ENCODE peak calls at places on chromosomes 4 and X, in nine cellular contexts. One of them, this sample, is unnamed.

GRCh38 chr4:2862528-2862927 is 18.9 kb downstream of the ADD1 start:
- DNase-seq in Karpas-422: no peak
- DNase-seq in mesenchymal stem cell: peak; percentile 81
- DNase-seq in fibroblast of lung: peak; percentile 60
- DNase-seq in GM12878: no peak
- DNase-seq in IMR-90: peak; percentile 41
- DNase-seq in DND-41: no peak
- DNase-seq in neuronal stem cell: no peak
- DNase-seq in colonic mucosa: no peak
- DNase-seq in this sample: no peak

GRCh38 chr4:80909938-80910337 is 120.6 kb upstream of the BMP3 start:
- DNase-seq in Karpas-422: no peak
- DNase-seq in mesenchymal stem cell: no peak
- DNase-seq in fibroblast of lung: no peak
- DNase-seq in GM12878: no peak
- DNase-seq in IMR-90: no peak
- DNase-seq in DND-41: no peak
- DNase-seq in neuronal stem cell: no peak
- DNase-seq in colonic mucosa: no peak
- DNase-seq in this sample: no peak

GRCh38 chr4:147714575-147715401 is 17.1 kb upstream of the ARHGAP10 start:
- DNase-seq in Karpas-422: no peak
- DNase-seq in mesenchymal stem cell: peak; percentile 79
- DNase-seq in fibroblast of lung: peak; percentile 93
- DNase-seq in GM12878: no peak
- DNase-seq in IMR-90: peak; percentile 90
- DNase-seq in DND-41: no peak
- DNase-seq in neuronal stem cell: no peak
- DNase-seq in colonic mucosa: no peak
- DNase-seq in this sample: no peak

GRCh38 chrX:107429090-107429489 is 20.4 kb upstream of the FRMPD3 start:
- DNase-seq in Karpas-422: peak; percentile 85
- DNase-seq in mesenchymal stem cell: peak; percentile 23
- DNase-seq in fibroblast of lung: no peak
- DNase-seq in GM12878: no peak
- DNase-seq in IMR-90: peak; percentile 3
- DNase-seq in DND-41: peak; percentile 12
- DNase-seq in neuronal stem cell: no peak
- DNase-seq in colonic mucosa: peak; percentile 46
- DNase-seq in this sample: peak; percentile 50

GRCh38 chr4:33628296-33628695 is 2616.0 kb downstream of the ARAP2 start:
- DNase-seq in Karpas-422: no peak
- DNase-seq in mesenchymal stem cell: no peak
- DNase-seq in fibroblast of lung: no peak
- DNase-seq in GM12878: no peak
- DNase-seq in IMR-90: no peak
- DNase-seq in DND-41: no peak
- DNase-seq in neuronal stem cell: no peak
- DNase-seq in colonic mucosa: no peak
- DNase-seq in this sample: no peak

GRCh38 chr4:184444215-184444952 is 30.0 kb downstream of the IRF2 start:
- DNase-seq in Karpas-422: no peak
- DNase-seq in mesenchymal stem cell: no peak
- DNase-seq in fibroblast of lung: peak; percentile 89
- DNase-seq in GM12878: no peak
- DNase-seq in IMR-90: peak; percentile 66
- DNase-seq in DND-41: no peak
- DNase-seq in neuronal stem cell: no peak
- DNase-seq in colonic mucosa: no peak
- DNase-seq in this sample: no peak

GRCh38 chr4:83272900-83273299 is 11.7 kb downstream of the COQ2 start:
- DNase-seq in Karpas-422: no peak
- DNase-seq in mesenchymal stem cell: no peak
- DNase-seq in fibroblast of lung: no peak
- DNase-seq in GM12878: peak; percentile 95
- DNase-seq in IMR-90: no peak
- DNase-seq in DND-41: no peak
- DNase-seq in neuronal stem cell: no peak
- DNase-seq in colonic mucosa: no peak
- DNase-seq in this sample: no peak

GRCh38 chr4:74428278-74428677 is 16.7 kb upstream of the AREG start:
- DNase-seq in Karpas-422: no peak
- DNase-seq in mesenchymal stem cell: no peak
- DNase-seq in fibroblast of lung: no peak
- DNase-seq in GM12878: no peak
- DNase-seq in IMR-90: peak; percentile 11
- DNase-seq in DND-41: no peak
- DNase-seq in neuronal stem cell: no peak
- DNase-seq in colonic mucosa: no peak
- DNase-seq in this sample: no peak

GRCh38 chr4:160877087-160877790 is 1286.6 kb downstream of the FSTL5 start:
- DNase-seq in Karpas-422: no peak
- DNase-seq in mesenchymal stem cell: peak; percentile 2
- DNase-seq in fibroblast of lung: peak; percentile 5
- DNase-seq in GM12878: no peak
- DNase-seq in IMR-90: no peak
- DNase-seq in DND-41: no peak
- DNase-seq in neuronal stem cell: no peak
- DNase-seq in colonic mucosa: no peak
- DNase-seq in this sample: no peak

GRCh38 chr4:118410143-118410542 is 57.3 kb upstream of the PRSS12 start:
- DNase-seq in Karpas-422: no peak
- DNase-seq in mesenchymal stem cell: peak; percentile 47
- DNase-seq in fibroblast of lung: peak; percentile 76
- DNase-seq in GM12878: no peak
- DNase-seq in IMR-90: peak; percentile 90
- DNase-seq in DND-41: no peak
- DNase-seq in neuronal stem cell: no peak
- DNase-seq in colonic mucosa: no peak
- DNase-seq in this sample: no peak

GRCh38 chr4:38523524-38524448 is 140.2 kb upstream of the KLF3 start:
- DNase-seq in Karpas-422: no peak
- DNase-seq in mesenchymal stem cell: no peak
- DNase-seq in fibroblast of lung: peak; percentile 3
- DNase-seq in GM12878: peak; percentile 82
- DNase-seq in IMR-90: no peak
- DNase-seq in DND-41: no peak
- DNase-seq in neuronal stem cell: no peak
- DNase-seq in colonic mucosa: no peak
- DNase-seq in this sample: peak; percentile 96

GRCh38 chrX:10106801-10107200 is 50.0 kb upstream of the CLCN4 start:
- DNase-seq in Karpas-422: peak; percentile 67
- DNase-seq in mesenchymal stem cell: no peak
- DNase-seq in fibroblast of lung: no peak
- DNase-seq in GM12878: no peak
- DNase-seq in IMR-90: no peak
- DNase-seq in DND-41: peak; percentile 79
- DNase-seq in neuronal stem cell: no peak
- DNase-seq in colonic mucosa: no peak
- DNase-seq in this sample: peak; percentile 84

GRCh38 chr4:73109493-73109892 is 40.0 kb upstream of the COX18 start:
- DNase-seq in Karpas-422: no peak
- DNase-seq in mesenchymal stem cell: no peak
- DNase-seq in fibroblast of lung: no peak
- DNase-seq in GM12878: no peak
- DNase-seq in IMR-90: no peak
- DNase-seq in DND-41: no peak
- DNase-seq in neuronal stem cell: no peak
- DNase-seq in colonic mucosa: no peak
- DNase-seq in this sample: no peak

DNA sequence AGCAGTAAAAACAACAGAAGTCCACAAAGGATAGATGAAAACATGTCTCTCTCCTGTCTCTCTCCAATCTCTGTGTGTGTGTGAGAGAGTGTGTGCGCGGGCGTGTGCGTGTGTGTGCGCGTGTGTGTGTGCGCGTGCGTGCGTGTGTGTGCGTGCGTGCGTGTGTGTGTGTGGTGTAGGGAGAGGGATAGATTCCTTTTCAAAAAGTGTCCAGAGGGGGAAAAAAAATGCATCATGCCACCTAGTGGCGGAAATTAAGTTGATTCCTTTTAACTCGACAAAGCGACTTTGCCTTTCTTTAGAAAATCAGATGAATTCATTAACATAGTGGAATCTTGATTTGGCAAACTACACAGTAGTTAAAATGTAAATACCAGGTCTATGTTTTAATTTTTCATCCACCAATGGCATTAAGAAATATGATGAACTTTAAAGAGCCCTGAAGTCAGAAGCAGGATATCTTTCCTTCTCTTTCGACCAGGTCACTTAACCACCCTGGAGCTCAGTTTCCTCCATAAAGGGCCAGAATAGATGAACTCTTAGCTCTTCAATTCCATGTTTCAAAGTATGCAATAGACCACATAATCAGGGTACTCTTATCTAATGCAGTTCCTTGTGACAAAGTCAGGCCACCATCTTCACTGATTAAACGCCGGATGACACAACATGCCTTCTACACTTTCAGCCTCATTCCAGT is 162.9 kb downstream of the FBXO8 start:
- DNase-seq in Karpas-422: peak; percentile 58
- DNase-seq in mesenchymal stem cell: peak; percentile 87
- DNase-seq in fibroblast of lung: peak; percentile 71
- DNase-seq in GM12878: no peak
- DNase-seq in IMR-90: peak; percentile 72
- DNase-seq in DND-41: peak; percentile 40
- DNase-seq in neuronal stem cell: peak; percentile 64
- DNase-seq in colonic mucosa: peak; percentile 42
- DNase-seq in this sample: peak; percentile 61
- H3K9ac ChIP-seq in Karpas-422: no peak overlapping the region
- H3K9ac ChIP-seq in mesenchymal stem cell: peak overlapping the region; percentile 82
- H3K9ac ChIP-seq in fibroblast of lung: no peak overlapping the region
- H3K9ac ChIP-seq in GM12878: no peak overlapping the region
- H3K9ac ChIP-seq in IMR-90: peak overlapping the region; percentile 19
- H3K9ac ChIP-seq in DND-41: no peak overlapping the region
- H3K9ac ChIP-seq in neuronal stem cell: no peak overlapping the region
- H3K9ac ChIP-seq in colonic mucosa: no peak overlapping the region
- H3K9ac ChIP-seq in this sample: no peak overlapping the region

GRCh38 chrX:19886375-19886774 is 1.0 kb downstream of the SH3KBP1 start:
- DNase-seq in Karpas-422: no peak
- DNase-seq in mesenchymal stem cell: no peak
- DNase-seq in fibroblast of lung: no peak
- DNase-seq in GM12878: no peak
- DNase-seq in IMR-90: no peak
- DNase-seq in DND-41: no peak
- DNase-seq in neuronal stem cell: no peak
- DNase-seq in colonic mucosa: no peak
- DNase-seq in this sample: no peak
- H3K9ac ChIP-seq in Karpas-422: peak overlapping the region; percentile 89
- H3K9ac ChIP-seq in mesenchymal stem cell: peak overlapping the region; percentile 77
- H3K9ac ChIP-seq in fibroblast of lung: peak overlapping the region; percentile 7
- H3K9ac ChIP-seq in GM12878: peak overlapping the region; percentile 81
- H3K9ac ChIP-seq in IMR-90: peak overlapping the region; percentile 3
- H3K9ac ChIP-seq in DND-41: peak overlapping the region; percentile 93
- H3K9ac ChIP-seq in neuronal stem cell: no peak overlapping the region
- H3K9ac ChIP-seq in colonic mucosa: no peak overlapping the region
- H3K9ac ChIP-seq in this sample: peak overlapping the region; percentile 25

GRCh38 chrX:45322820-45323219 is 122.1 kb upstream of the DIPK2B start:
- DNase-seq in Karpas-422: no peak
- DNase-seq in mesenchymal stem cell: peak; percentile 26
- DNase-seq in fibroblast of lung: peak; percentile 52
- DNase-seq in GM12878: no peak
- DNase-seq in IMR-90: peak; percentile 45
- DNase-seq in DND-41: no peak
- DNase-seq in neuronal stem cell: no peak
- DNase-seq in colonic mucosa: no peak
- DNase-seq in this sample: no peak

GRCh38 chrX:45320191-45320590 is 119.5 kb upstream of the DIPK2B start:
- DNase-seq in Karpas-422: no peak
- DNase-seq in mesenchymal stem cell: no peak
- DNase-seq in fibroblast of lung: no peak
- DNase-seq in GM12878: no peak
- DNase-seq in IMR-90: no peak
- DNase-seq in DND-41: no peak
- DNase-seq in neuronal stem cell: no peak
- DNase-seq in colonic mucosa: no peak
- DNase-seq in this sample: no peak

GRCh38 chrX:45324941-45325340 is 124.3 kb upstream of the DIPK2B start:
- DNase-seq in Karpas-422: no peak
- DNase-seq in mesenchymal stem cell: peak; percentile 43
- DNase-seq in fibroblast of lung: peak; percentile 68
- DNase-seq in GM12878: no peak
- DNase-seq in IMR-90: peak; percentile 52
- DNase-seq in DND-41: no peak
- DNase-seq in neuronal stem cell: no peak
- DNase-seq in colonic mucosa: no peak
- DNase-seq in this sample: no peak

GRCh38 chrX:45323387-45323786 is 122.7 kb upstream of the DIPK2B start:
- DNase-seq in Karpas-422: no peak
- DNase-seq in mesenchymal stem cell: no peak
- DNase-seq in fibroblast of lung: no peak
- DNase-seq in GM12878: no peak
- DNase-seq in IMR-90: no peak
- DNase-seq in DND-41: no peak
- DNase-seq in neuronal stem cell: no peak
- DNase-seq in colonic mucosa: no peak
- DNase-seq in this sample: no peak

DNA sequence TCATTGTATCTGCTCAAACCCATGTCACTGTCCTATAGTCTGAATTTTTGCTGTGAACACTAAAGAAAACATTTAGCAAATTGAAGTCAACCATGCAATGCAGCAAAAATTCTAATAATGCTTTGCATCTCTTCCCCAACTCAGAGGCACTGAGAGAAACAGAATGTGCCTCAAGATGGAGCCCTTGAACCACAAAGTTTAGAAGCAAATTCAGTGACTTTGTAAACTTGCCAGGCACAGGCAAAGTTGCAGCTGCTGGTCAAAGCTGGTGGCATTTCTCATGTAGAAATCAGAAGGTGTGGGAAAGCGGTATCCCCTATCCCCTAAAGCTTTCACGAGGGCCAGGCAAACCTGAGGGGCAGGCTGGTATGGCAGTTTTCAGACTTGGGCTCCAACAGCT is 121.7 kb upstream of the DIPK2B start:
- DNase-seq in Karpas-422: peak; percentile 65
- DNase-seq in mesenchymal stem cell: peak; percentile 72
- DNase-seq in fibroblast of lung: peak; percentile 75
- DNase-seq in GM12878: no peak
- DNase-seq in IMR-90: peak; percentile 83
- DNase-seq in DND-41: peak; percentile 7
- DNase-seq in neuronal stem cell: no peak
- DNase-seq in colonic mucosa: peak; percentile 48
- DNase-seq in this sample: peak; percentile 54
- H3K9ac ChIP-seq in Karpas-422: no peak overlapping the region
- H3K9ac ChIP-seq in mesenchymal stem cell: peak overlapping the region; percentile 68
- H3K9ac ChIP-seq in fibroblast of lung: no peak overlapping the region
- H3K9ac ChIP-seq in GM12878: no peak overlapping the region
- H3K9ac ChIP-seq in IMR-90: no peak overlapping the region
- H3K9ac ChIP-seq in DND-41: no peak overlapping the region
- H3K9ac ChIP-seq in neuronal stem cell: no peak overlapping the region
- H3K9ac ChIP-seq in colonic mucosa: no peak overlapping the region
- H3K9ac ChIP-seq in this sample: no peak overlapping the region

GRCh38 chr4:189001971-189002450 is 862.8 kb downstream of the TRIML1 start:
- DNase-seq in Karpas-422: no peak
- DNase-seq in mesenchymal stem cell: no peak
- DNase-seq in fibroblast of lung: no peak
- DNase-seq in GM12878: no peak
- DNase-seq in IMR-90: no peak
- DNase-seq in DND-41: no peak
- DNase-seq in neuronal stem cell: no peak
- DNase-seq in colonic mucosa: no peak
- DNase-seq in this sample: no peak

GRCh38 chr4:189002475-189002874 is 863.2 kb downstream of the TRIML1 start:
- DNase-seq in Karpas-422: no peak
- DNase-seq in mesenchymal stem cell: no peak
- DNase-seq in fibroblast of lung: no peak
- DNase-seq in GM12878: no peak
- DNase-seq in IMR-90: no peak
- DNase-seq in DND-41: no peak
- DNase-seq in neuronal stem cell: no peak
- DNase-seq in colonic mucosa: no peak
- DNase-seq in this sample: no peak

GRCh38 chr4:189001283-189001970 is 862.2 kb downstream of the TRIML1 start:
- DNase-seq in Karpas-422: no peak
- DNase-seq in mesenchymal stem cell: no peak
- DNase-seq in fibroblast of lung: no peak
- DNase-seq in GM12878: no peak
- DNase-seq in IMR-90: no peak
- DNase-seq in DND-41: no peak
- DNase-seq in neuronal stem cell: no peak
- DNase-seq in colonic mucosa: no peak
- DNase-seq in this sample: no peak
- H3K9ac ChIP-seq in Karpas-422: no peak overlapping the region
- H3K9ac ChIP-seq in mesenchymal stem cell: no peak overlapping the region
- H3K9ac ChIP-seq in fibroblast of lung: no peak overlapping the region
- H3K9ac ChIP-seq in GM12878: no peak overlapping the region
- H3K9ac ChIP-seq in IMR-90: no peak overlapping the region
- H3K9ac ChIP-seq in DND-41: no peak overlapping the region
- H3K9ac ChIP-seq in neuronal stem cell: no peak overlapping the region
- H3K9ac ChIP-seq in colonic mucosa: no peak overlapping the region
- H3K9ac ChIP-seq in this sample: no peak overlapping the region